ENCODE peak calls at places on chromosomes 16 and 17, in seven cellular contexts. One of them, this sample, is unnamed.

GRCh38 chr17:78106211-78106610 is 22.3 kb downstream of the TMC6 start:
- DNase-seq in NCI-H2081 treated with DMSO at 0.1 percent for 48 hours: no peak
- DNase-seq in cardiac fibroblast: no peak
- DNase-seq in naive thymus-derived CD8-positive, alpha-beta T cell: no peak
- DNase-seq in progenitor cell of endocrine pancreas: no peak
- DNase-seq in WERI-Rb-1: no peak
- DNase-seq in HT1080: no peak
- DNase-seq in this sample: no peak

GRCh38 chr16:23757116-23757515 is 2.3 kb downstream of the CHP2 start:
- DNase-seq in cardiac fibroblast: no peak
- DNase-seq in NCI-H2081 treated with DMSO at 0.1 percent for 48 hours: no peak
- DNase-seq in naive thymus-derived CD8-positive, alpha-beta T cell: no peak
- DNase-seq in WERI-Rb-1: no peak
- DNase-seq in progenitor cell of endocrine pancreas: no peak
- DNase-seq in HT1080: no peak
- DNase-seq in this sample: no peak

GRCh38 chr17:81712468-81713003 is 452 bp downstream of the SLC25A10 start:
- DNase-seq in progenitor cell of endocrine pancreas: peak
- DNase-seq in cardiac fibroblast: no peak
- DNase-seq in naive thymus-derived CD8-positive, alpha-beta T cell: no peak
- DNase-seq in NCI-H2081 treated with DMSO at 0.1 percent for 48 hours: no peak
- DNase-seq in HT1080: peak
- DNase-seq in WERI-Rb-1: peak
- DNase-seq in this sample: no peak

GRCh38 chr16:11884035-11884434 is 31.7 kb downstream of the GSPT1 start:
- DNase-seq in cardiac fibroblast: no peak
- DNase-seq in NCI-H2081 treated with DMSO at 0.1 percent for 48 hours: no peak
- DNase-seq in WERI-Rb-1: no peak
- DNase-seq in HT1080: no peak
- DNase-seq in progenitor cell of endocrine pancreas: no peak
- DNase-seq in naive thymus-derived CD8-positive, alpha-beta T cell: no peak
- DNase-seq in this sample: no peak

GRCh38 chr16:20799599-20799998 is 6.7 kb downstream of the ERI2 start:
- DNase-seq in naive thymus-derived CD8-positive, alpha-beta T cell: no peak
- DNase-seq in NCI-H2081 treated with DMSO at 0.1 percent for 48 hours: no peak
- DNase-seq in cardiac fibroblast: peak
- DNase-seq in HT1080: no peak
- DNase-seq in WERI-Rb-1: no peak
- DNase-seq in progenitor cell of endocrine pancreas: no peak
- DNase-seq in this sample: no peak

GRCh38 chr17:21418446-21419298 is 42.5 kb downstream of the KCNJ12 start:
- DNase-seq in naive thymus-derived CD8-positive, alpha-beta T cell: no peak
- DNase-seq in NCI-H2081 treated with DMSO at 0.1 percent for 48 hours: no peak
- DNase-seq in cardiac fibroblast: no peak
- DNase-seq in HT1080: no peak
- DNase-seq in progenitor cell of endocrine pancreas: no peak
- DNase-seq in WERI-Rb-1: no peak
- DNase-seq in this sample: no peak

GRCh38 chr17:44966348-44967025 is 1.6 kb downstream of the C1QL1 start:
- DNase-seq in naive thymus-derived CD8-positive, alpha-beta T cell: no peak
- DNase-seq in NCI-H2081 treated with DMSO at 0.1 percent for 48 hours: no peak
- DNase-seq in progenitor cell of endocrine pancreas: no peak
- DNase-seq in cardiac fibroblast: no peak
- DNase-seq in HT1080: no peak
- DNase-seq in WERI-Rb-1: no peak
- DNase-seq in this sample: no peak

GRCh38 chr17:36901506-36901905 is 35.8 kb upstream of the LHX1 start:
- DNase-seq in naive thymus-derived CD8-positive, alpha-beta T cell: no peak
- DNase-seq in progenitor cell of endocrine pancreas: no peak
- DNase-seq in cardiac fibroblast: no peak
- DNase-seq in HT1080: peak
- DNase-seq in WERI-Rb-1: no peak
- DNase-seq in NCI-H2081 treated with DMSO at 0.1 percent for 48 hours: no peak
- DNase-seq in this sample: no peak

GRCh38 chr16:50369133-50369804 is 481 bp upstream of the BRD7 start:
- DNase-seq in HT1080: no peak
- DNase-seq in progenitor cell of endocrine pancreas: no peak
- DNase-seq in naive thymus-derived CD8-positive, alpha-beta T cell: no peak
- DNase-seq in NCI-H2081 treated with DMSO at 0.1 percent for 48 hours: no peak
- DNase-seq in WERI-Rb-1: no peak
- DNase-seq in cardiac fibroblast: no peak
- DNase-seq in this sample: no peak

GRCh38 chr17:7208027-7208571 is 11.5 kb downstream of the DLG4 start:
- DNase-seq in HT1080: no peak
- DNase-seq in cardiac fibroblast: no peak
- DNase-seq in NCI-H2081 treated with DMSO at 0.1 percent for 48 hours: no peak
- DNase-seq in progenitor cell of endocrine pancreas: no peak
- DNase-seq in naive thymus-derived CD8-positive, alpha-beta T cell: no peak
- DNase-seq in WERI-Rb-1: peak
- DNase-seq in this sample: no peak

GRCh38 chr17:13306310-13306962 is 288.6 kb upstream of the ELAC2 start:
- DNase-seq in cardiac fibroblast: peak
- DNase-seq in NCI-H2081 treated with DMSO at 0.1 percent for 48 hours: no peak
- DNase-seq in progenitor cell of endocrine pancreas: no peak
- DNase-seq in HT1080: peak
- DNase-seq in naive thymus-derived CD8-positive, alpha-beta T cell: no peak
- DNase-seq in WERI-Rb-1: peak
- DNase-seq in this sample: no peak

GRCh38 chr17:13647551-13647950 is 45.8 kb upstream of the HS3ST3A1 start:
- DNase-seq in progenitor cell of endocrine pancreas: no peak
- DNase-seq in cardiac fibroblast: peak
- DNase-seq in NCI-H2081 treated with DMSO at 0.1 percent for 48 hours: no peak
- DNase-seq in HT1080: no peak
- DNase-seq in naive thymus-derived CD8-positive, alpha-beta T cell: no peak
- DNase-seq in WERI-Rb-1: no peak
- DNase-seq in this sample: no peak

GRCh38 chr16:70651524-70651923 is 5.2 kb downstream of the IL34 start:
- DNase-seq in progenitor cell of endocrine pancreas: no peak
- DNase-seq in cardiac fibroblast: no peak
- DNase-seq in NCI-H2081 treated with DMSO at 0.1 percent for 48 hours: no peak
- DNase-seq in HT1080: peak
- DNase-seq in naive thymus-derived CD8-positive, alpha-beta T cell: no peak
- DNase-seq in WERI-Rb-1: no peak
- DNase-seq in this sample: no peak

GRCh38 chr17:3558603-3559269 is 1.1 kb upstream of the TRPV3 start:
- DNase-seq in naive thymus-derived CD8-positive, alpha-beta T cell: no peak
- DNase-seq in WERI-Rb-1: no peak
- DNase-seq in progenitor cell of endocrine pancreas: no peak
- DNase-seq in NCI-H2081 treated with DMSO at 0.1 percent for 48 hours: no peak
- DNase-seq in cardiac fibroblast: peak
- DNase-seq in HT1080: peak
- DNase-seq in this sample: peak

GRCh38 chr16:23062524-23062923 is 86.7 kb downstream of the USP31 start:
- DNase-seq in naive thymus-derived CD8-positive, alpha-beta T cell: no peak
- DNase-seq in cardiac fibroblast: no peak
- DNase-seq in progenitor cell of endocrine pancreas: no peak
- DNase-seq in WERI-Rb-1: no peak
- DNase-seq in HT1080: no peak
- DNase-seq in NCI-H2081 treated with DMSO at 0.1 percent for 48 hours: no peak
- DNase-seq in this sample: no peak

GRCh38 chr16:89918453-89919347 is at the start of gene MC1R:
- DNase-seq in WERI-Rb-1: peak
- DNase-seq in HT1080: no peak
- DNase-seq in cardiac fibroblast: peak
- DNase-seq in naive thymus-derived CD8-positive, alpha-beta T cell: peak
- DNase-seq in NCI-H2081 treated with DMSO at 0.1 percent for 48 hours: no peak
- DNase-seq in progenitor cell of endocrine pancreas: peak
- DNase-seq in this sample: no peak

GRCh38 chr16:87149051-87149450 is 168.1 kb downstream of the C16orf95 start:
- DNase-seq in WERI-Rb-1: no peak
- DNase-seq in naive thymus-derived CD8-positive, alpha-beta T cell: no peak
- DNase-seq in cardiac fibroblast: no peak
- DNase-seq in progenitor cell of endocrine pancreas: no peak
- DNase-seq in NCI-H2081 treated with DMSO at 0.1 percent for 48 hours: no peak
- DNase-seq in HT1080: no peak
- DNase-seq in this sample: no peak

GRCh38 chr17:81436294-81436849 is 41.1 kb downstream of the BAHCC1 start:
- DNase-seq in cardiac fibroblast: peak
- DNase-seq in NCI-H2081 treated with DMSO at 0.1 percent for 48 hours: no peak
- DNase-seq in progenitor cell of endocrine pancreas: no peak
- DNase-seq in WERI-Rb-1: no peak
- DNase-seq in naive thymus-derived CD8-positive, alpha-beta T cell: no peak
- DNase-seq in HT1080: no peak
- DNase-seq in this sample: peak

GRCh38 chr17:79875511-79875910 is 36.3 kb upstream of the CBX4 start:
- DNase-seq in cardiac fibroblast: no peak
- DNase-seq in WERI-Rb-1: no peak
- DNase-seq in HT1080: no peak
- DNase-seq in NCI-H2081 treated with DMSO at 0.1 percent for 48 hours: no peak
- DNase-seq in progenitor cell of endocrine pancreas: no peak
- DNase-seq in naive thymus-derived CD8-positive, alpha-beta T cell: no peak
- DNase-seq in this sample: no peak

GRCh38 chr17:56681561-56682266 is 88.2 kb downstream of the NOG start:
- DNase-seq in NCI-H2081 treated with DMSO at 0.1 percent for 48 hours: no peak
- DNase-seq in naive thymus-derived CD8-positive, alpha-beta T cell: no peak
- DNase-seq in progenitor cell of endocrine pancreas: no peak
- DNase-seq in HT1080: peak
- DNase-seq in WERI-Rb-1: no peak
- DNase-seq in cardiac fibroblast: peak
- DNase-seq in this sample: no peak

GRCh38 chr17:57370051-57370581 is 113.8 kb downstream of the MSI2 start:
- DNase-seq in naive thymus-derived CD8-positive, alpha-beta T cell: no peak
- DNase-seq in HT1080: no peak
- DNase-seq in cardiac fibroblast: peak
- DNase-seq in NCI-H2081 treated with DMSO at 0.1 percent for 48 hours: no peak
- DNase-seq in progenitor cell of endocrine pancreas: no peak
- DNase-seq in WERI-Rb-1: no peak
- DNase-seq in this sample: no peak

GRCh38 chr17:72445055-72445991 is 324.5 kb downstream of the SOX9 start:
- DNase-seq in WERI-Rb-1: no peak
- DNase-seq in naive thymus-derived CD8-positive, alpha-beta T cell: no peak
- DNase-seq in cardiac fibroblast: no peak
- DNase-seq in NCI-H2081 treated with DMSO at 0.1 percent for 48 hours: no peak
- DNase-seq in HT1080: no peak
- DNase-seq in progenitor cell of endocrine pancreas: no peak
- DNase-seq in this sample: peak

GRCh38 chr16:54446639-54447038 is 160.1 kb upstream of the IRX3 start:
- DNase-seq in progenitor cell of endocrine pancreas: no peak
- DNase-seq in WERI-Rb-1: no peak
- DNase-seq in HT1080: peak
- DNase-seq in naive thymus-derived CD8-positive, alpha-beta T cell: no peak
- DNase-seq in NCI-H2081 treated with DMSO at 0.1 percent for 48 hours: no peak
- DNase-seq in cardiac fibroblast: peak
- DNase-seq in this sample: no peak

GRCh38 chr17:50274142-50274944 is at the start of gene TMEM92:
- DNase-seq in cardiac fibroblast: no peak
- DNase-seq in WERI-Rb-1: peak
- DNase-seq in NCI-H2081 treated with DMSO at 0.1 percent for 48 hours: no peak
- DNase-seq in HT1080: no peak
- DNase-seq in naive thymus-derived CD8-positive, alpha-beta T cell: no peak
- DNase-seq in progenitor cell of endocrine pancreas: peak
- DNase-seq in this sample: peak

GRCh38 chr16:67068212-67068753 is 39.3 kb downstream of the CBFB start:
- DNase-seq in HT1080: peak
- DNase-seq in cardiac fibroblast: no peak
- DNase-seq in naive thymus-derived CD8-positive, alpha-beta T cell: no peak
- DNase-seq in WERI-Rb-1: no peak
- DNase-seq in progenitor cell of endocrine pancreas: no peak
- DNase-seq in NCI-H2081 treated with DMSO at 0.1 percent for 48 hours: no peak
- DNase-seq in this sample: no peak

GRCh38 chr16:78973041-78973440 is 627.5 kb downstream of the MAF start:
- DNase-seq in WERI-Rb-1: peak
- DNase-seq in progenitor cell of endocrine pancreas: no peak
- DNase-seq in HT1080: no peak
- DNase-seq in NCI-H2081 treated with DMSO at 0.1 percent for 48 hours: no peak
- DNase-seq in naive thymus-derived CD8-positive, alpha-beta T cell: no peak
- DNase-seq in cardiac fibroblast: no peak
- DNase-seq in this sample: no peak